ENCODE peak calls at places on chromosomes 6 and 20, in ten cellular contexts. V is BJ, I is WTC11, B is psoas muscle, H is A549, K is cardiac muscle cell, X is PC-3, J is B cell, S is spleen, P is IMR-90. N is an unnamed sample.

GRCh38 chr6:127247114-127248096 is 19.3 kb upstream of the RNF146 start:
- DNase-seq in V (no peak), I (no peak), B (no peak), H (no peak), K (peak), X (no peak), J (no peak), S (no peak), P (no peak), N (no peak)

GRCh38 chr6:74939309-74939708 is 266.5 kb downstream of the COL12A1 start:
- DNase-seq in V (no peak), I (no peak), B (no peak), H (peak), K (peak), X (peak), J (no peak), S (no peak), P (no peak), N (no peak)

GRCh38 chr6:11320914-11321549 is 88.6 kb upstream of the NEDD9 start:
- DNase-seq in V (no peak), I (no peak), B (no peak), H (no peak), K (no peak), X (no peak), J (no peak), S (no peak), P (no peak), N (no peak)

GRCh38 chr6:4667591-4667990 is 108.6 kb upstream of the CDYL start:
- DNase-seq in V (no peak), I (no peak), B (no peak), H (no peak), K (no peak), X (no peak), J (no peak), S (no peak), P (no peak), N (no peak)

GRCh38 chr6:140581601-140582000 is 1207.2 kb upstream of the CITED2 start:
- DNase-seq in V (no peak), I (no peak), B (no peak), H (no peak), K (no peak), X (no peak), J (no peak), S (no peak), P (no peak), N (no peak)

GRCh38 chr6:118319890-118320289 is 228.2 kb upstream of the PLN start:
- DNase-seq in V (no peak), I (peak), B (no peak), H (no peak), K (no peak), X (no peak), J (no peak), S (no peak), P (no peak), N (no peak)

GRCh38 chr6:41917528-41917927 is 3.4 kb downstream of the MED20 start:
- DNase-seq in V (peak), I (no peak), B (no peak), H (peak), K (peak), X (peak), J (no peak), S (no peak), P (peak), N (no peak)

GRCh38 chr20:35363190-35363589 is 48.6 kb downstream of the UQCC1 start:
- DNase-seq in V (no peak), I (no peak), B (no peak), H (no peak), K (peak), X (no peak), J (no peak), S (no peak), P (peak), N (no peak)

GRCh38 chr20:53736122-53736756 is 142.6 kb upstream of the ZNF217 start:
- DNase-seq in V (no peak), I (no peak), B (no peak), H (no peak), K (peak), X (peak), J (no peak), S (no peak), P (no peak), N (no peak)

GRCh38 chr6:41707565-41708200 is 27.7 kb downstream of the TFEB start:
- DNase-seq in V (no peak), I (no peak), B (peak), H (no peak), K (no peak), X (no peak), J (peak), S (peak), P (no peak), N (no peak)

GRCh38 chr6:63066053-63066704 is 145.1 kb upstream of the FKBP1C start:
- DNase-seq in V (no peak), I (no peak), B (no peak), H (peak), K (no peak), X (peak), J (no peak), S (no peak), P (no peak), N (peak)
- TF ChIP-seq CTCF in V (no peak), I (no peak), B (no peak), H (peak), K (no peak), X (peak), J (no peak), S (no peak), P (no peak), N (no peak)

GRCh38 chr6:158999669-159000403 is at the start of gene RSPH3:
- DNase-seq in V (peak), I (peak), B (peak), H (peak), K (peak), X (peak), J (peak), S (peak), P (peak), N (peak)
- TF ChIP-seq CTCF in V (peak), I (no peak), B (peak), H (peak), K (no peak), X (peak), J (no peak), S (no peak), P (peak), N (no peak)

GRCh38 chr6:157946865-157947532 is 34.7 kb upstream of the SYNJ2 start:
- DNase-seq in V (no peak), I (no peak), B (no peak), H (peak), K (peak), X (peak), J (no peak), S (no peak), P (peak), N (peak)
- TF ChIP-seq CTCF in V (peak), I (no peak), B (peak), H (peak), K (peak), X (peak), J (peak), S (peak), P (peak), N (peak)

GRCh38 chr6:83097204-83097603 is 29.7 kb downstream of the DOP1A start:
- DNase-seq in V (no peak), I (no peak), B (no peak), H (no peak), K (peak), X (no peak), J (no peak), S (no peak), P (no peak), N (no peak)

GRCh38 chr6:83097675-83098074 is 30.2 kb downstream of the DOP1A start:
- DNase-seq in V (no peak), I (no peak), B (no peak), H (no peak), K (no peak), X (no peak), J (no peak), S (no peak), P (no peak), N (no peak)

GRCh38 chr6:83092756-83093399 is 25.4 kb downstream of the DOP1A start:
- DNase-seq in V (no peak), I (no peak), B (no peak), H (no peak), K (peak), X (no peak), J (no peak), S (no peak), P (peak), N (no peak)

GRCh38 chr6:83096791-83097190 is 29.3 kb downstream of the DOP1A start:
- DNase-seq in V (no peak), I (no peak), B (no peak), H (no peak), K (no peak), X (no peak), J (no peak), S (no peak), P (peak), N (no peak)

GRCh38 chr6:83098589-83098988 is 31.1 kb downstream of the DOP1A start:
- DNase-seq in V (no peak), I (no peak), B (no peak), H (no peak), K (no peak), X (no peak), J (no peak), S (no peak), P (no peak), N (no peak)
- TF ChIP-seq CTCF in V (no peak), I (no peak), B (no peak), H (no peak), K (no peak), X (no peak), J (no peak), S (no peak), P (no peak), N (no peak)

GRCh38 chr6:7106752-7107577 is 796 bp upstream of the RREB1 start:
- DNase-seq in V (no peak), I (peak), B (peak), H (peak), K (no peak), X (peak), J (peak), S (peak), P (peak), N (peak)
- TF ChIP-seq CTCF in V (peak), I (no peak), B (no peak), H (no peak), K (peak), X (no peak), J (peak), S (peak), P (no peak), N (no peak)

DNA sequence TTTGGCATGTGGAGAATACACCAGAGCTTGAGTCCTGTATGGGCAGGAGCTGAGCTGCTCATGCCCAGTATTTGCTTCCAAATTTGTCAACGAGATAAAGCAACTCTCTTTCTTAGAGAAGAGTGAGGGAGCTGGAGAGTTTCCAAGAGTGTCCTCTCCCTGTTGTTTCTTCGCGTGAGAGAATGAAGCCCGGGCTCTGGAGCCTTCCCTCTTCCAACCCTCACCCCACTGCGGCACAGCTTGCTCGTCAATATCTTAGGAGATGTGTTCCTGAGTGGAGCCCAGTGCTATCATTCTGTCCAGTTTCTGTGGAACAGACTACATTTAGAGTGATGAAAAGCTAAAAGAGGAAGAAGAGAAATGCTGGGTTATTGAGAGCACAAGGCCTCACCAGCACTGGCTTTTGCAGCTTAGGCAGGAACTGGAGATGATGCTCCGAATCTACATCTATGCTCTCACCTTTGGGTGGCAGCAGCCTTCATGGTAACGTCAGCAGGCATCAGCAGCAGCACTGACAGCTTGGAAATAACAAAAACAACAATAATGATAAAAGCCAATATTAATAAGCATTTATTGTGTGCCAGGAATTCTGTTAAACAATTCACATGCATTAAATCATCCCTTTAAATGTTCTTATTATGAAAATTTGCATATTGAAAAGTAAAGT is 66.5 kb upstream of the TFB1M start:
- DNase-seq in V (no peak), I (no peak), B (no peak), H (no peak), K (no peak), X (no peak), J (no peak), S (no peak), P (no peak), N (no peak)
- TF ChIP-seq CTCF in V (no peak), I (no peak), B (no peak), H (no peak), K (no peak), X (no peak), J (no peak), S (no peak), P (no peak), N (no peak)

GRCh38 chr6:135884136-135884535 is 32.6 kb downstream of the PDE7B start:
- DNase-seq in V (no peak), I (no peak), B (no peak), H (no peak), K (no peak), X (no peak), J (no peak), S (no peak), P (no peak), N (no peak)
- TF ChIP-seq CTCF in V (no peak), I (no peak), B (no peak), H (no peak), K (no peak), X (no peak), J (no peak), S (no peak), P (no peak), N (no peak)